ENCODE peak calls at places on chromosome 15, in eight cellular contexts. K, M, O, J, Q, S, W and N are unnamed samples.

GRCh38 chr15:70584838-70585706 is 178.3 kb downstream of the UACA start:
- DNase-seq in K (no peak), M (no peak), O (peak; percentile 69), J (no peak), Q (no peak), S (no peak), W (peak; percentile 32), N (peak; percentile 43)

GRCh38 chr15:64453689-64454037 is 6.7 kb upstream of the ZNF609 start:
- DNase-seq in K (no peak), M (no peak), O (no peak), J (no peak), Q (no peak), S (no peak), W (no peak), N (no peak)

GRCh38 chr15:93152951-93153350 is 63.9 kb upstream of the RGMA start:
- DNase-seq in K (peak; percentile 2), M (no peak), O (no peak), J (peak; percentile 76), Q (peak; percentile 66), S (no peak), W (no peak), N (peak; percentile 26)

GRCh38 chr15:96321422-96322391 is 8.8 kb upstream of the NR2F2 start:
- DNase-seq in K (peak; percentile 56), M (no peak), O (no peak), J (no peak), Q (peak; percentile 51), S (no peak), W (no peak), N (peak; percentile 69)

GRCh38 chr15:50484781-50485180 is 60.6 kb downstream of the USP8 start:
- DNase-seq in K (no peak), M (peak; percentile 42), O (no peak), J (no peak), Q (no peak), S (no peak), W (no peak), N (no peak)

GRCh38 chr15:23589012-23589411 is 23.5 kb downstream of the MKRN3 start:
- DNase-seq in K (no peak), M (no peak), O (no peak), J (no peak), Q (no peak), S (no peak), W (no peak), N (no peak)

GRCh38 chr15:31435891-31436628 is 109.4 kb downstream of the KLF13 start:
- DNase-seq in K (no peak), M (no peak), O (no peak), J (peak; percentile 81), Q (no peak), S (no peak), W (no peak), N (no peak)

GRCh38 chr15:55872471-55872870 is 120.9 kb downstream of the NEDD4 start:
- DNase-seq in K (no peak), M (no peak), O (no peak), J (no peak), Q (no peak), S (no peak), W (no peak), N (peak; percentile 54)

GRCh38 chr15:94306700-94307650 is 75.6 kb downstream of the MCTP2 start:
- DNase-seq in K (peak; percentile 28), M (peak; percentile 77), O (no peak), J (no peak), Q (no peak), S (peak; percentile 78), W (no peak), N (peak; percentile 10)

GRCh38 chr15:78455749-78456148 is 17.7 kb downstream of the IREB2 start:
- DNase-seq in K (no peak), M (no peak), O (no peak), J (no peak), Q (no peak), S (no peak), W (no peak), N (no peak)

GRCh38 chr15:57213783-57214366 is 162.4 kb upstream of the CGNL1 start:
- DNase-seq in K (peak; percentile 74), M (no peak), O (peak; percentile 26), J (no peak), Q (no peak), S (no peak), W (no peak), N (peak; percentile 84)

GRCh38 chr15:78072080-78072892 is 5.2 kb downstream of the TBC1D2B start:
- DNase-seq in K (peak; percentile 83), M (no peak), O (peak; percentile 38), J (peak; percentile 59), Q (no peak), S (peak; percentile 81), W (no peak), N (peak; percentile 99)

GRCh38 chr15:91928676-91929075 is 75.2 kb downstream of the SLCO3A1 start:
- DNase-seq in K (no peak), M (no peak), O (no peak), J (no peak), Q (no peak), S (no peak), W (no peak), N (no peak)

GRCh38 chr15:88800026-88800425 is 3.2 kb upstream of the ACAN start:
- DNase-seq in K (peak; percentile 43), M (no peak), O (no peak), J (no peak), Q (no peak), S (no peak), W (no peak), N (peak; percentile 3)

GRCh38 chr15:35256555-35256954 is 171.5 kb upstream of the NANOGP8 start:
- DNase-seq in K (peak; percentile 23), M (no peak), O (no peak), J (no peak), Q (no peak), S (no peak), W (no peak), N (peak; percentile 43)

DNA sequence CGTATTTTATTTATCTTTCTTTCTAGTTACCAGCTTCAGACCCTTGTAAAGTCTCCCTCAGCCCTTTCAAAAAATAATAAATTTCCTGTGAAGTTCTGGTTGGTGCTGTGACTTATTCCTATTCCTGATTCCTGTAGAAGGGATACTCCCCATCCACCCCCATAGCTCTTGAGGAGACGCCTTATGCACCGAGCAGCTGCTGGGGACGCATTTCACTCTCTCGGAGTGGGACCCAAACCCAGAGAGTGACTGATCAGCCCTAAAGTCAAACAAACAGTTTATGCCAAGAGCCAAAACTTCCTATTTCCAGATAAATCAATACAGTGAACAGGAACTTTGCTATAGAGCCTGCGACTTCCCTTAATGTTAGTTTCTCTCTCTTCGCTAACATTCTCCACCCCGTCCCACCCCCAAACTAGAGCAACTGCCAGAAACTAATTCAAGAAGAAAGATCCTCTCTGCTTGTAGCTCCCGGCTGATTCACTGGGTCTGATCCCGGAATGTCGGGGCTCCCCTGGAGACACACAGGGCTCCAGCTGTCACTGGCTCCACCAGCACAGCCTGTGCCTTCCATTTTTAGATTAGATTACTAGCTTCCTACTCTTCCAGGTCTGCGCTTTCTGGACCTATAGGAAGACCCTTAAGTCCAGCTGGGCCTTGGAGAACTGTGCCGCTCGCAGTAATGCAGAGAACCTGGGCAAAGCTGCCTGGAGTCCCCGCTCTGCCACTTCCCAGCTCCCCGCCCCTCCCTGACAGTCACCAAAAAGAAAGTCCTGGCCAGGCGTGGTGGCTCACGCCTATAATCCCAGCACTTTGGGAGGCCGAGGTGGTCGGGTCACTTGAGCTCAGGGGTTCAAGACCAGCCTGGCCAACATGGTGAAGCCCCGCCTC is 45.2 kb downstream of the KLHL25 start:
- DNase-seq in K (no peak), M (no peak), O (no peak), J (no peak), Q (peak; percentile 78), S (no peak), W (no peak), N (peak; percentile 37)
- H3K4me3 ChIP-seq in K (no peak overlapping the region), M (no peak overlapping the region), O (no peak overlapping the region), J (no peak overlapping the region), Q (no peak overlapping the region), S (no peak overlapping the region), W (no peak overlapping the region), N (no peak overlapping the region)

GRCh38 chr15:101481917-101482525 is 7.5 kb downstream of the PCSK6 start:
- DNase-seq in K (no peak), M (no peak), O (no peak), J (no peak), Q (no peak), S (no peak), W (no peak), N (no peak)
- H3K4me3 ChIP-seq in K (no peak overlapping the region), M (no peak overlapping the region), O (no peak overlapping the region), J (no peak overlapping the region), Q (no peak overlapping the region), S (no peak overlapping the region), W (no peak overlapping the region), N (no peak overlapping the region)

GRCh38 chr15:65612616-65612946 is 1.6 kb upstream of the INTS14 start:
- DNase-seq in K (peak; percentile 20), M (no peak), O (no peak), J (no peak), Q (no peak), S (no peak), W (no peak), N (no peak)

GRCh38 chr15:65611888-65612615 is 1.1 kb upstream of the INTS14 start:
- DNase-seq in K (no peak), M (no peak), O (no peak), J (no peak), Q (no peak), S (no peak), W (no peak), N (peak; percentile 3)

GRCh38 chr15:65613365-65613764 is 2.4 kb upstream of the INTS14 start:
- DNase-seq in K (no peak), M (no peak), O (no peak), J (no peak), Q (no peak), S (no peak), W (no peak), N (no peak)

GRCh38 chr15:65610871-65611718 is at the start of gene INTS14:
- DNase-seq in K (peak; percentile 98), M (peak; percentile 96), O (peak; percentile 99), J (peak; percentile 97), Q (peak; percentile 99), S (peak; percentile 81), W (peak; percentile 98), N (peak; percentile 98)

GRCh38 chr15:65612949-65613348 is 2.0 kb upstream of the INTS14 start:
- DNase-seq in K (no peak), M (no peak), O (no peak), J (no peak), Q (no peak), S (no peak), W (no peak), N (no peak)
- H3K4me3 ChIP-seq in K (no peak overlapping the region), M (no peak overlapping the region), O (no peak overlapping the region), J (no peak overlapping the region), Q (no peak overlapping the region), S (no peak overlapping the region), W (no peak overlapping the region), N (no peak overlapping the region)

GRCh38 chr15:59436774-59437472 is 1.1 kb upstream of the FAM81A start:
- DNase-seq in K (peak; percentile 16), M (no peak), O (peak; percentile 53), J (no peak), Q (peak; percentile 11), S (no peak), W (no peak), N (peak; percentile 40)

GRCh38 chr15:59437473-59437776 is 561 bp upstream of the FAM81A start:
- DNase-seq in K (no peak), M (no peak), O (peak; percentile 12), J (no peak), Q (no peak), S (no peak), W (no peak), N (no peak)

GRCh38 chr15:59439571-59439970 is 1.6 kb downstream of the FAM81A start:
- DNase-seq in K (no peak), M (no peak), O (no peak), J (no peak), Q (no peak), S (no peak), W (no peak), N (no peak)

GRCh38 chr15:59437777-59438574 is at the start of gene FAM81A:
- DNase-seq in K (peak; percentile 57), M (peak; percentile 85), O (peak; percentile 94), J (peak; percentile 60), Q (peak; percentile 87), S (no peak), W (peak; percentile 79), N (peak; percentile 56)

GRCh38 chr15:59438891-59439290 is 905 bp downstream of the FAM81A start:
- DNase-seq in K (peak; percentile 9), M (no peak), O (no peak), J (no peak), Q (peak; percentile 15), S (no peak), W (no peak), N (peak; percentile 10)
- H3K4me3 ChIP-seq in K (no peak overlapping the region), M (peak overlapping the region; percentile 65), O (no peak overlapping the region), J (no peak overlapping the region), Q (no peak overlapping the region), S (no peak overlapping the region), W (no peak overlapping the region), N (no peak overlapping the region)